ENCODE peak calls at places on chromosome 21, in eight cellular contexts. One of them, this sample, is unnamed. For H3K27me3, the result is how much of the 10 kb centered on the place peaks cover.

GRCh38 chr21:31198575-31198974 is 145.5 kb downstream of the TIAM1 start:
- DNase-seq in mesendoderm: peak
- DNase-seq in GM23338: peak
- DNase-seq in adrenal gland: no peak
- DNase-seq in CD4-positive, alpha-beta T cell: no peak
- DNase-seq in ovary: no peak
- DNase-seq in breast epithelium: no peak
- DNase-seq in left ventricle myocardium inferior: no peak
- DNase-seq in this sample: no peak

GRCh38 chr21:31948681-31949080 is 75.9 kb downstream of the HUNK start:
- DNase-seq in mesendoderm: no peak
- DNase-seq in GM23338: no peak
- DNase-seq in adrenal gland: no peak
- DNase-seq in CD4-positive, alpha-beta T cell: no peak
- DNase-seq in ovary: no peak
- DNase-seq in breast epithelium: no peak
- DNase-seq in left ventricle myocardium inferior: no peak
- DNase-seq in this sample: no peak

GRCh38 chr21:43269461-43269860 is 100.7 kb downstream of the CRYAA start:
- DNase-seq in mesendoderm: peak
- DNase-seq in GM23338: peak
- DNase-seq in adrenal gland: no peak
- DNase-seq in CD4-positive, alpha-beta T cell: peak
- DNase-seq in ovary: no peak
- DNase-seq in breast epithelium: no peak
- DNase-seq in left ventricle myocardium inferior: peak
- DNase-seq in this sample: no peak

GRCh38 chr21:15908187-15908586 is 178.4 kb downstream of the USP25 start:
- DNase-seq in mesendoderm: no peak
- DNase-seq in GM23338: no peak
- DNase-seq in adrenal gland: no peak
- DNase-seq in CD4-positive, alpha-beta T cell: no peak
- DNase-seq in ovary: no peak
- DNase-seq in breast epithelium: no peak
- DNase-seq in left ventricle myocardium inferior: no peak
- DNase-seq in this sample: no peak

GRCh38 chr21:16534408-16535099 is 804.8 kb downstream of the USP25 start:
- DNase-seq in mesendoderm: no peak
- DNase-seq in GM23338: no peak
- DNase-seq in adrenal gland: peak
- DNase-seq in CD4-positive, alpha-beta T cell: no peak
- DNase-seq in ovary: peak
- DNase-seq in breast epithelium: peak
- DNase-seq in left ventricle myocardium inferior: peak
- DNase-seq in this sample: peak

GRCh38 chr21:18443686-18444085 is 40.1 kb upstream of the TMPRSS15 start:
- DNase-seq in mesendoderm: no peak
- DNase-seq in GM23338: no peak
- DNase-seq in adrenal gland: no peak
- DNase-seq in CD4-positive, alpha-beta T cell: no peak
- DNase-seq in ovary: no peak
- DNase-seq in breast epithelium: no peak
- DNase-seq in left ventricle myocardium inferior: no peak
- DNase-seq in this sample: no peak

GRCh38 chr21:37253991-37254390 is 13.1 kb downstream of the VPS26C start:
- DNase-seq in mesendoderm: no peak
- DNase-seq in GM23338: no peak
- DNase-seq in adrenal gland: no peak
- DNase-seq in CD4-positive, alpha-beta T cell: no peak
- DNase-seq in ovary: no peak
- DNase-seq in breast epithelium: no peak
- DNase-seq in left ventricle myocardium inferior: no peak
- DNase-seq in this sample: no peak

GRCh38 chr21:39156024-39156423 is 27.2 kb downstream of the PSMG1 start:
- DNase-seq in mesendoderm: no peak
- DNase-seq in GM23338: no peak
- DNase-seq in adrenal gland: no peak
- DNase-seq in CD4-positive, alpha-beta T cell: no peak
- DNase-seq in ovary: no peak
- DNase-seq in breast epithelium: no peak
- DNase-seq in left ventricle myocardium inferior: no peak
- DNase-seq in this sample: no peak

GRCh38 chr21:18161841-18162240 is 82.8 kb upstream of the CHODL start:
- DNase-seq in mesendoderm: no peak
- DNase-seq in GM23338: no peak
- DNase-seq in adrenal gland: no peak
- DNase-seq in CD4-positive, alpha-beta T cell: no peak
- DNase-seq in ovary: no peak
- DNase-seq in breast epithelium: no peak
- DNase-seq in left ventricle myocardium inferior: no peak
- DNase-seq in this sample: no peak

GRCh38 chr21:21018841-21019240 is 20.6 kb downstream of the NCAM2 start:
- DNase-seq in mesendoderm: no peak
- DNase-seq in GM23338: peak
- DNase-seq in adrenal gland: no peak
- DNase-seq in CD4-positive, alpha-beta T cell: no peak
- DNase-seq in ovary: no peak
- DNase-seq in breast epithelium: no peak
- DNase-seq in left ventricle myocardium inferior: no peak
- DNase-seq in this sample: no peak

GRCh38 chr21:14762734-14763694 is 216.9 kb upstream of the SAMSN1 start:
- DNase-seq in mesendoderm: no peak
- DNase-seq in GM23338: no peak
- DNase-seq in adrenal gland: no peak
- DNase-seq in CD4-positive, alpha-beta T cell: no peak
- DNase-seq in ovary: no peak
- DNase-seq in breast epithelium: no peak
- DNase-seq in left ventricle myocardium inferior: no peak
- DNase-seq in this sample: no peak

GRCh38 chr21:28445081-28445830 is 547.4 kb downstream of the LTN1 start:
- DNase-seq in mesendoderm: no peak
- DNase-seq in GM23338: no peak
- DNase-seq in adrenal gland: no peak
- DNase-seq in CD4-positive, alpha-beta T cell: no peak
- DNase-seq in ovary: no peak
- DNase-seq in breast epithelium: no peak
- DNase-seq in left ventricle myocardium inferior: no peak
- DNase-seq in this sample: no peak

GRCh38 chr21:15365751-15366392 is 301.1 kb upstream of the NRIP1 start:
- DNase-seq in mesendoderm: peak
- DNase-seq in GM23338: peak
- DNase-seq in adrenal gland: no peak
- DNase-seq in CD4-positive, alpha-beta T cell: no peak
- DNase-seq in ovary: no peak
- DNase-seq in breast epithelium: no peak
- DNase-seq in left ventricle myocardium inferior: no peak
- DNase-seq in this sample: no peak

GRCh38 chr21:23480591-23481270 is 2126.6 kb downstream of the MRPL39 start:
- DNase-seq in mesendoderm: no peak
- DNase-seq in GM23338: no peak
- DNase-seq in adrenal gland: no peak
- DNase-seq in CD4-positive, alpha-beta T cell: no peak
- DNase-seq in ovary: no peak
- DNase-seq in breast epithelium: no peak
- DNase-seq in left ventricle myocardium inferior: no peak
- DNase-seq in this sample: no peak

GRCh38 chr21:16407403-16408279 is 677.9 kb downstream of the USP25 start:
- DNase-seq in mesendoderm: no peak
- DNase-seq in GM23338: no peak
- DNase-seq in adrenal gland: no peak
- DNase-seq in CD4-positive, alpha-beta T cell: no peak
- DNase-seq in ovary: no peak
- DNase-seq in breast epithelium: no peak
- DNase-seq in left ventricle myocardium inferior: no peak
- DNase-seq in this sample: no peak

GRCh38 chr21:45403825-45404725 is 890 bp upstream of the COL18A1 start:
- DNase-seq in mesendoderm: peak
- DNase-seq in GM23338: peak
- DNase-seq in adrenal gland: peak
- DNase-seq in CD4-positive, alpha-beta T cell: no peak
- DNase-seq in ovary: peak
- DNase-seq in breast epithelium: no peak
- DNase-seq in left ventricle myocardium inferior: peak
- DNase-seq in this sample: no peak

GRCh38 chr21:45404726-45405270 is at the start of gene COL18A1:
- DNase-seq in mesendoderm: peak
- DNase-seq in GM23338: peak
- DNase-seq in adrenal gland: peak
- DNase-seq in CD4-positive, alpha-beta T cell: peak
- DNase-seq in ovary: peak
- DNase-seq in breast epithelium: no peak
- DNase-seq in left ventricle myocardium inferior: peak
- DNase-seq in this sample: peak

GRCh38 chr21:45401916-45402900 is 2.8 kb upstream of the COL18A1 start:
- DNase-seq in mesendoderm: no peak
- DNase-seq in GM23338: no peak
- DNase-seq in adrenal gland: peak
- DNase-seq in CD4-positive, alpha-beta T cell: no peak
- DNase-seq in ovary: peak
- DNase-seq in breast epithelium: no peak
- DNase-seq in left ventricle myocardium inferior: peak
- DNase-seq in this sample: peak

GRCh38 chr21:45405271-45405818 is 380 bp downstream of the COL18A1 start:
- DNase-seq in mesendoderm: no peak
- DNase-seq in GM23338: no peak
- DNase-seq in adrenal gland: peak
- DNase-seq in CD4-positive, alpha-beta T cell: no peak
- DNase-seq in ovary: peak
- DNase-seq in breast epithelium: no peak
- DNase-seq in left ventricle myocardium inferior: peak
- DNase-seq in this sample: no peak

DNA sequence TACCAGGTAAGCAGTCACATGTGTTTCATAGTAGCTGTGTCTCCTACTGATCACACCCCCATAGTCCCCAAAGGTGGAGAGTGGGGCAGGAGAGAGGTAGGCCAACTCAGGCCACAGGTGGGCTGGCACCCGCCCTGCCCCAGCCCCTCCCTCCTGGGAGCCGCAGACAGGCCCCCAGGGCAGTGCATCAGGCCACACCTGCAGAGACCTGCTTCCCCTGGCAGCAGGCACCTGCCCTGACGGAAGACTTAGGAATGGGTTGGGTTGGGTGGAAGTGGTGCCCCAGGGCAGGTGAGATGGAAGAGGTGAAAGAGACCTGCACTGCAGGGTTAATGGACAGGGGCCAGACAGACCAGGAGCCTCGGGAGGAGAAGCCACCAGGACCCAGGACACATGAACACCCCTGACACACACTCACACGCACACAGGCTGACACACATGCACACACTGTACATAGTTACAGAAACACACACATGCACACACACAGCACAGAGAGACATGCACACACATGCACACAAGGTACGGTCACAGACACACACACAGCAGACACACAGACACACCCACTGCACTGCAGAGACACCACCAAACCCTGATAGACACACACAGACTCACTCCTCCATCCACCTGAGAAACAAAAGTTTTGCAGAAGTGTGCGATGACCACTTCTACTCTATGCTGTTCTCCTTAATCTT is 1.7 kb upstream of the COL18A1 start:
- DNase-seq in mesendoderm: no peak
- DNase-seq in GM23338: no peak
- DNase-seq in adrenal gland: peak
- DNase-seq in CD4-positive, alpha-beta T cell: no peak
- DNase-seq in ovary: peak
- DNase-seq in breast epithelium: no peak
- DNase-seq in left ventricle myocardium inferior: peak
- DNase-seq in this sample: no peak
- H3K27me3 ChIP-seq in mesendoderm: under half
- H3K27me3 ChIP-seq in GM23338: under half
- H3K27me3 ChIP-seq in adrenal gland: under half
- H3K27me3 ChIP-seq in CD4-positive, alpha-beta T cell: under half
- H3K27me3 ChIP-seq in ovary: under half
- H3K27me3 ChIP-seq in breast epithelium: under half
- H3K27me3 ChIP-seq in left ventricle myocardium inferior: under half
- H3K27me3 ChIP-seq in this sample: under half

DNA sequence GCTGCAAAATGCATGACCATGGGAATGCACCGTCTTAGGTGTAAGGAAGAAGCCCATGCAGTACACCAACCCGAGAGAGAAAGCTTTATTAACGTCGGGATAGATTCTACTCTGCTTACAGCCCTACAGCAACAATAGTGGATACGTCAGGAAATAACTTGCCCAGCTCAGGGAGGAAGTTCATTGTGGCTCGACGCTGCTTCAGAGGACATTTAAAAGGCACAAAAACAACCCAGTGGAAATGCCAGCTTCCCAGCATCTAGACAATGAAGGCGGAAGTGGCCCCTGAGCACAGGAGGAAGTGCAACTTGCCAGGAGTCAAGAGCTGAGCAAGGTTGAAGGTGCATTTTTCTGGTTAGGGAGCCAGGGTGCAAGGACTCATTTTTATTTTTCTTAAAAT is 26.4 kb downstream of the CYYR1 start:
- DNase-seq in mesendoderm: no peak
- DNase-seq in GM23338: no peak
- DNase-seq in adrenal gland: peak
- DNase-seq in CD4-positive, alpha-beta T cell: no peak
- DNase-seq in ovary: no peak
- DNase-seq in breast epithelium: no peak
- DNase-seq in left ventricle myocardium inferior: peak
- DNase-seq in this sample: no peak
- H3K27me3 ChIP-seq in mesendoderm: under half
- H3K27me3 ChIP-seq in GM23338: under half
- H3K27me3 ChIP-seq in adrenal gland: under half
- H3K27me3 ChIP-seq in CD4-positive, alpha-beta T cell: under half
- H3K27me3 ChIP-seq in ovary: under half
- H3K27me3 ChIP-seq in breast epithelium: under half
- H3K27me3 ChIP-seq in left ventricle myocardium inferior: under half
- H3K27me3 ChIP-seq in this sample: under half

GRCh38 chr21:41504030-41504429 is 3.9 kb downstream of the TMPRSS2 start:
- DNase-seq in mesendoderm: no peak
- DNase-seq in GM23338: no peak
- DNase-seq in adrenal gland: no peak
- DNase-seq in CD4-positive, alpha-beta T cell: no peak
- DNase-seq in ovary: no peak
- DNase-seq in breast epithelium: no peak
- DNase-seq in left ventricle myocardium inferior: no peak
- DNase-seq in this sample: no peak
- H3K27me3 ChIP-seq in mesendoderm: under half
- H3K27me3 ChIP-seq in GM23338: under half
- H3K27me3 ChIP-seq in adrenal gland: under half
- H3K27me3 ChIP-seq in CD4-positive, alpha-beta T cell: under half
- H3K27me3 ChIP-seq in ovary: under half
- H3K27me3 ChIP-seq in breast epithelium: under half
- H3K27me3 ChIP-seq in left ventricle myocardium inferior: half or more
- H3K27me3 ChIP-seq in this sample: under half

DNA sequence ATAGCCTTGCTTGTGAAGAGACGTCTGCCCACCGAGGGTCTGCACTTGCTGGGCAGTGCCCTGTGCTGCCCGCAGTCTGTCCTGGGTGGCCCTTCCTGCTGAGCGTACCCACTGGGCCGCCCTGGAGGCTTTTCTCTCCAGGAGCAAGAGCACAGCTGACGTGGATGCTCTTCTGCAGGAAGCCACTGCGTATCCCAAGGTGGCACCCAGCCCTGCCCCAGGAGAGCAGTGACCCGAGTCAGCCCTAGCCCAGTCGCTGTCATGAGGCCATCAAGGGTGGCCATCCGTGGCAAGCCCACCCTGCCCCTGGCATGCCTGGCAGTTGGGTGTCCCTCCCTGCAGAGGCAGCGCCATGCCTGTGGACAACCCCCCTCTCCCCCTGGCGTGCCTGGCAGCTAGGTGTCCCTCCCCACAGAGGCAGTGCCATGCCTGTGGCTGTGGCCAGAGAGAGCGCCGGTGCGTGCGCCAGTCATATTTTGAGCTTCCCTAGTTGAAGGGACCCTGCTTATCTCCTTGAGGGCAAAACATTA is 51.3 kb upstream of the COL6A1 start:
- DNase-seq in mesendoderm: no peak
- DNase-seq in GM23338: no peak
- DNase-seq in adrenal gland: no peak
- DNase-seq in CD4-positive, alpha-beta T cell: no peak
- DNase-seq in ovary: no peak
- DNase-seq in breast epithelium: no peak
- DNase-seq in left ventricle myocardium inferior: no peak
- DNase-seq in this sample: no peak
- H3K27me3 ChIP-seq in mesendoderm: under half
- H3K27me3 ChIP-seq in GM23338: under half
- H3K27me3 ChIP-seq in adrenal gland: under half
- H3K27me3 ChIP-seq in CD4-positive, alpha-beta T cell: under half
- H3K27me3 ChIP-seq in ovary: under half
- H3K27me3 ChIP-seq in breast epithelium: under half
- H3K27me3 ChIP-seq in left ventricle myocardium inferior: under half
- H3K27me3 ChIP-seq in this sample: under half